ENCODE peak calls at places on chromosomes 6 and 20, in five cellular contexts. X is fibroblast of mammary gland, Q is lung, P is renal cortical epithelial cell, S is GM04503. K is an unnamed sample.
A peak's percentile ranks its signal among the peaks of the same experiment; 100 is the strongest.

GRCh38 chr6:14520536-14520935 is 403.0 kb downstream of the CD83 start:
- DNase-seq in X (no peak), Q (no peak), P (no peak), S (no peak), K (no peak)

GRCh38 chr6:56555438-56555872 is 87.2 kb downstream of the DST start:
- DNase-seq in X (no peak), Q (no peak), P (no peak), S (no peak), K (no peak)

GRCh38 chr6:162173448-162173847 is 554.1 kb downstream of the PRKN start:
- DNase-seq in X (no peak), Q (no peak), P (peak; percentile 74), S (no peak), K (no peak)

GRCh38 chr20:58703765-58704331 is 11.2 kb downstream of the NPEPL1 start:
- DNase-seq in X (no peak), Q (no peak), P (no peak), S (no peak), K (peak; percentile 28)

GRCh38 chr6:107185570-107185969 is 70.3 kb upstream of the BEND3 start:
- DNase-seq in X (peak; percentile 31), Q (peak; percentile 42), P (peak; percentile 14), S (no peak), K (no peak)

GRCh38 chr20:11987526-11987925 is 69.8 kb downstream of the BTBD3 start:
- DNase-seq in X (no peak), Q (no peak), P (no peak), S (no peak), K (no peak)

GRCh38 chr6:41846666-41847237 is 48.4 kb downstream of the USP49 start:
- DNase-seq in X (peak; percentile 95), Q (peak; percentile 66), P (peak; percentile 91), S (peak; percentile 85), K (no peak)

GRCh38 chr6:97102152-97102790 is 177.7 kb downstream of the KLHL32 start:
- DNase-seq in X (peak; percentile 6), Q (no peak), P (no peak), S (no peak), K (no peak)

GRCh38 chr6:161088676-161089328 is 97.2 kb downstream of the MAP3K4 start:
- DNase-seq in X (no peak), Q (no peak), P (peak; percentile 13), S (no peak), K (no peak)

GRCh38 chr6:46764961-46765360 is 18.2 kb downstream of the ANKRD66 start:
- DNase-seq in X (no peak), Q (no peak), P (no peak), S (no peak), K (no peak)

GRCh38 chr6:166498228-166498627 is 88.2 kb downstream of the RAMACL start:
- DNase-seq in X (no peak), Q (no peak), P (no peak), S (no peak), K (no peak)

GRCh38 chr6:5034328-5034727 is 30.5 kb upstream of the RPP40 start:
- DNase-seq in X (peak; percentile 51), Q (no peak), P (no peak), S (no peak), K (no peak)